ENCODE peak calls at places on chromosome 1, in eight cellular contexts. One of them, this sample, is unnamed.

GRCh38 chr1:53340660-53341520 is 13.0 kb upstream of the LRP8 start:
- DNase-seq in ovary: no peak
- DNase-seq in stimulated activated CD8-positive, alpha-beta memory T cell treated with anti-CD3 and anti-CD28 coated beads, Interleukin-15, amount 100 ng/mL, for 4 hours: no peak
- DNase-seq in NCI-H524: no peak
- DNase-seq in myocyte: no peak
- DNase-seq in occipital lobe: no peak
- DNase-seq in NCI-H1092 treated with DMSO at 0.1 percent for 48 hours: no peak
- DNase-seq in posterior vena cava: peak; percentile 76
- DNase-seq in this sample: no peak

GRCh38 chr1:177077734-177078489 is 86.6 kb downstream of the ASTN1 start:
- DNase-seq in ovary: no peak
- DNase-seq in stimulated activated CD8-positive, alpha-beta memory T cell treated with anti-CD3 and anti-CD28 coated beads, Interleukin-15, amount 100 ng/mL, for 4 hours: no peak
- DNase-seq in NCI-H524: peak; percentile 42
- DNase-seq in myocyte: no peak
- DNase-seq in occipital lobe: no peak
- DNase-seq in NCI-H1092 treated with DMSO at 0.1 percent for 48 hours: no peak
- DNase-seq in posterior vena cava: no peak
- DNase-seq in this sample: peak; percentile 8

GRCh38 chr1:20223659-20224058 is 37.3 kb upstream of the PLA2G2C start:
- DNase-seq in ovary: no peak
- DNase-seq in stimulated activated CD8-positive, alpha-beta memory T cell treated with anti-CD3 and anti-CD28 coated beads, Interleukin-15, amount 100 ng/mL, for 4 hours: no peak
- DNase-seq in NCI-H524: no peak
- DNase-seq in myocyte: no peak
- DNase-seq in occipital lobe: no peak
- DNase-seq in NCI-H1092 treated with DMSO at 0.1 percent for 48 hours: peak; percentile 76
- DNase-seq in posterior vena cava: no peak
- DNase-seq in this sample: no peak

GRCh38 chr1:94302497-94302896 is 65.1 kb upstream of the ARHGAP29 start:
- DNase-seq in ovary: no peak
- DNase-seq in stimulated activated CD8-positive, alpha-beta memory T cell treated with anti-CD3 and anti-CD28 coated beads, Interleukin-15, amount 100 ng/mL, for 4 hours: no peak
- DNase-seq in NCI-H524: no peak
- DNase-seq in myocyte: no peak
- DNase-seq in occipital lobe: no peak
- DNase-seq in NCI-H1092 treated with DMSO at 0.1 percent for 48 hours: no peak
- DNase-seq in posterior vena cava: no peak
- DNase-seq in this sample: no peak

GRCh38 chr1:155191904-155192303 is 15.8 kb downstream of the THBS3 start:
- DNase-seq in ovary: no peak
- DNase-seq in stimulated activated CD8-positive, alpha-beta memory T cell treated with anti-CD3 and anti-CD28 coated beads, Interleukin-15, amount 100 ng/mL, for 4 hours: no peak
- DNase-seq in NCI-H524: no peak
- DNase-seq in myocyte: no peak
- DNase-seq in occipital lobe: no peak
- DNase-seq in NCI-H1092 treated with DMSO at 0.1 percent for 48 hours: no peak
- DNase-seq in posterior vena cava: no peak
- DNase-seq in this sample: no peak

GRCh38 chr1:154557248-154557938 is 1.1 kb downstream of the UBE2Q1 start:
- DNase-seq in ovary: no peak
- DNase-seq in stimulated activated CD8-positive, alpha-beta memory T cell treated with anti-CD3 and anti-CD28 coated beads, Interleukin-15, amount 100 ng/mL, for 4 hours: no peak
- DNase-seq in NCI-H524: no peak
- DNase-seq in myocyte: no peak
- DNase-seq in occipital lobe: no peak
- DNase-seq in NCI-H1092 treated with DMSO at 0.1 percent for 48 hours: no peak
- DNase-seq in posterior vena cava: no peak
- DNase-seq in this sample: no peak

GRCh38 chr1:33147997-33148314 is 33.9 kb downstream of the TRIM62 start:
- DNase-seq in ovary: no peak
- DNase-seq in stimulated activated CD8-positive, alpha-beta memory T cell treated with anti-CD3 and anti-CD28 coated beads, Interleukin-15, amount 100 ng/mL, for 4 hours: no peak
- DNase-seq in NCI-H524: no peak
- DNase-seq in myocyte: peak; percentile 35
- DNase-seq in occipital lobe: no peak
- DNase-seq in NCI-H1092 treated with DMSO at 0.1 percent for 48 hours: no peak
- DNase-seq in posterior vena cava: peak; percentile 4
- DNase-seq in this sample: no peak

GRCh38 chr1:153848805-153849204 is 73.6 kb downstream of the SLC27A3 start:
- DNase-seq in ovary: no peak
- DNase-seq in stimulated activated CD8-positive, alpha-beta memory T cell treated with anti-CD3 and anti-CD28 coated beads, Interleukin-15, amount 100 ng/mL, for 4 hours: no peak
- DNase-seq in NCI-H524: no peak
- DNase-seq in myocyte: no peak
- DNase-seq in occipital lobe: no peak
- DNase-seq in NCI-H1092 treated with DMSO at 0.1 percent for 48 hours: no peak
- DNase-seq in posterior vena cava: no peak
- DNase-seq in this sample: no peak

GRCh38 chr1:27806758-27807157 is 23.8 kb upstream of the PPP1R8 start:
- DNase-seq in ovary: no peak
- DNase-seq in stimulated activated CD8-positive, alpha-beta memory T cell treated with anti-CD3 and anti-CD28 coated beads, Interleukin-15, amount 100 ng/mL, for 4 hours: no peak
- DNase-seq in NCI-H524: no peak
- DNase-seq in myocyte: no peak
- DNase-seq in occipital lobe: no peak
- DNase-seq in NCI-H1092 treated with DMSO at 0.1 percent for 48 hours: no peak
- DNase-seq in posterior vena cava: no peak
- DNase-seq in this sample: no peak

GRCh38 chr1:81551942-81552341 is 248.8 kb upstream of the ADGRL2 start:
- DNase-seq in ovary: no peak
- DNase-seq in stimulated activated CD8-positive, alpha-beta memory T cell treated with anti-CD3 and anti-CD28 coated beads, Interleukin-15, amount 100 ng/mL, for 4 hours: no peak
- DNase-seq in NCI-H524: no peak
- DNase-seq in myocyte: no peak
- DNase-seq in occipital lobe: no peak
- DNase-seq in NCI-H1092 treated with DMSO at 0.1 percent for 48 hours: no peak
- DNase-seq in posterior vena cava: no peak
- DNase-seq in this sample: no peak

GRCh38 chr1:9035226-9035625 is 9.0 kb upstream of the SLC2A7 start:
- DNase-seq in ovary: no peak
- DNase-seq in stimulated activated CD8-positive, alpha-beta memory T cell treated with anti-CD3 and anti-CD28 coated beads, Interleukin-15, amount 100 ng/mL, for 4 hours: no peak
- DNase-seq in NCI-H524: no peak
- DNase-seq in myocyte: no peak
- DNase-seq in occipital lobe: no peak
- DNase-seq in NCI-H1092 treated with DMSO at 0.1 percent for 48 hours: no peak
- DNase-seq in posterior vena cava: peak; percentile 25
- DNase-seq in this sample: no peak

GRCh38 chr1:157739229-157739901 is 37.6 kb downstream of the FCRL2 start:
- DNase-seq in ovary: no peak
- DNase-seq in stimulated activated CD8-positive, alpha-beta memory T cell treated with anti-CD3 and anti-CD28 coated beads, Interleukin-15, amount 100 ng/mL, for 4 hours: no peak
- DNase-seq in NCI-H524: no peak
- DNase-seq in myocyte: no peak
- DNase-seq in occipital lobe: no peak
- DNase-seq in NCI-H1092 treated with DMSO at 0.1 percent for 48 hours: no peak
- DNase-seq in posterior vena cava: no peak
- DNase-seq in this sample: no peak

This sample was measured in Ammon's horn.